ENCODE peak calls at places on chromosomes 2 and 18, in five cellular contexts. One of them, this sample, is unnamed.

GRCh38 chr18:73991570-73991969 is 156.1 kb downstream of the FBXO15 start:
- DNase-seq in A549: no peak
- DNase-seq in neural crest cell: no peak
- DNase-seq in kidney epithelial cell: no peak
- DNase-seq in thoracic aorta: no peak
- DNase-seq in this sample: no peak

GRCh38 chr18:42268186-42268725 is 313.2 kb downstream of the PIK3C3 start:
- DNase-seq in A549: no peak
- DNase-seq in neural crest cell: no peak
- DNase-seq in kidney epithelial cell: no peak
- DNase-seq in thoracic aorta: no peak
- DNase-seq in this sample: no peak

GRCh38 chr2:21022792-21023367 is 21.0 kb downstream of the APOB start:
- DNase-seq in A549: no peak
- DNase-seq in neural crest cell: no peak
- DNase-seq in kidney epithelial cell: no peak
- DNase-seq in thoracic aorta: no peak
- DNase-seq in this sample: no peak

GRCh38 chr2:78817430-78817829 is 208.1 kb upstream of the REG3G start:
- DNase-seq in A549: no peak
- DNase-seq in neural crest cell: no peak
- DNase-seq in kidney epithelial cell: no peak
- DNase-seq in thoracic aorta: no peak
- DNase-seq in this sample: no peak

GRCh38 chr2:12244070-12244469 is 472.7 kb upstream of the TRIB2 start:
- DNase-seq in A549: no peak
- DNase-seq in neural crest cell: no peak
- DNase-seq in kidney epithelial cell: peak
- DNase-seq in thoracic aorta: no peak
- DNase-seq in this sample: no peak

GRCh38 chr2:203535078-203535783 is at the start of gene RAPH1:
- DNase-seq in A549: peak
- DNase-seq in neural crest cell: peak
- DNase-seq in kidney epithelial cell: peak
- DNase-seq in thoracic aorta: peak
- DNase-seq in this sample: peak

GRCh38 chr2:127072970-127073369 is 34.0 kb downstream of the BIN1 start:
- DNase-seq in A549: no peak
- DNase-seq in neural crest cell: no peak
- DNase-seq in kidney epithelial cell: no peak
- DNase-seq in thoracic aorta: no peak
- DNase-seq in this sample: no peak

GRCh38 chr2:120686511-120687168 is 49.0 kb upstream of the GLI2 start:
- DNase-seq in A549: no peak
- DNase-seq in neural crest cell: no peak
- DNase-seq in kidney epithelial cell: no peak
- DNase-seq in thoracic aorta: no peak
- DNase-seq in this sample: no peak

GRCh38 chr18:36349552-36349951 is 52.0 kb downstream of the FHOD3 start:
- DNase-seq in A549: no peak
- DNase-seq in neural crest cell: no peak
- DNase-seq in kidney epithelial cell: peak
- DNase-seq in thoracic aorta: no peak
- DNase-seq in this sample: no peak

GRCh38 chr18:12023375-12023774 is 42.1 kb downstream of the IMPA2 start:
- DNase-seq in A549: no peak
- DNase-seq in neural crest cell: no peak
- DNase-seq in kidney epithelial cell: no peak
- DNase-seq in thoracic aorta: no peak
- DNase-seq in this sample: no peak

GRCh38 chr2:127166221-127166860 is 53.8 kb downstream of the CYP27C1 start:
- DNase-seq in A549: no peak
- DNase-seq in neural crest cell: no peak
- DNase-seq in kidney epithelial cell: no peak
- DNase-seq in thoracic aorta: no peak
- DNase-seq in this sample: no peak

GRCh38 chr2:3459185-3460015 is 59.9 kb downstream of the ADI1 start:
- DNase-seq in A549: no peak
- DNase-seq in neural crest cell: no peak
- DNase-seq in kidney epithelial cell: no peak
- DNase-seq in thoracic aorta: no peak
- DNase-seq in this sample: no peak

GRCh38 chr18:75558790-75559189 is 131.3 kb upstream of the SMIM21 start:
- DNase-seq in A549: no peak
- DNase-seq in neural crest cell: no peak
- DNase-seq in kidney epithelial cell: no peak
- DNase-seq in thoracic aorta: no peak
- DNase-seq in this sample: no peak

GRCh38 chr2:49621014-49621413 is 466.7 kb upstream of the FSHR start:
- DNase-seq in A549: no peak
- DNase-seq in neural crest cell: no peak
- DNase-seq in kidney epithelial cell: no peak
- DNase-seq in thoracic aorta: no peak
- DNase-seq in this sample: no peak

GRCh38 chr2:49616800-49617199 is 462.5 kb upstream of the FSHR start:
- DNase-seq in A549: no peak
- DNase-seq in neural crest cell: no peak
- DNase-seq in kidney epithelial cell: no peak
- DNase-seq in thoracic aorta: no peak
- DNase-seq in this sample: no peak

DNA sequence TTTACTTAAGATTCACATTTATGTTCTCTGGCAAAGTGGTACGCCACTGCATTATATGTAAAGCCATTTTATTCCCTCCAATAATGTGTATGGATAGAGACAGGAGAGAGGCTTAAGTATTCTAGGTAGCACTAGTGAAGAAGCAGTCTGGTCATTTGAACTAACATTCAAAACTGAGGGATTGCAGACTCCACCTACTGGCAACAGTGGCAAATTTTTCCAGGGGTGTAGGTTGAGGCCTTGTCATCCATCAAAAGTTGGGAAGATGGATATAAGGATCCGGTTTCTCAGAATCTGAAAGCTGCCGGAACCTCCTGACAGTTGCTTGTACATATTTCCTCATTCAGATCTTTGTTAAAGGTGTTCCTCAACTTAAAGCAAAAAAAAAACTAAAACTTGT is 465.5 kb upstream of the FSHR start:
- DNase-seq in A549: no peak
- DNase-seq in neural crest cell: no peak
- DNase-seq in kidney epithelial cell: no peak
- DNase-seq in thoracic aorta: no peak
- DNase-seq in this sample: no peak
- TF ChIP-seq CTCF in A549: no peak
- TF ChIP-seq CTCF in neural crest cell: peak
- TF ChIP-seq CTCF in kidney epithelial cell: peak
- TF ChIP-seq CTCF in thoracic aorta: no peak
- TF ChIP-seq CTCF in this sample: no peak

DNA sequence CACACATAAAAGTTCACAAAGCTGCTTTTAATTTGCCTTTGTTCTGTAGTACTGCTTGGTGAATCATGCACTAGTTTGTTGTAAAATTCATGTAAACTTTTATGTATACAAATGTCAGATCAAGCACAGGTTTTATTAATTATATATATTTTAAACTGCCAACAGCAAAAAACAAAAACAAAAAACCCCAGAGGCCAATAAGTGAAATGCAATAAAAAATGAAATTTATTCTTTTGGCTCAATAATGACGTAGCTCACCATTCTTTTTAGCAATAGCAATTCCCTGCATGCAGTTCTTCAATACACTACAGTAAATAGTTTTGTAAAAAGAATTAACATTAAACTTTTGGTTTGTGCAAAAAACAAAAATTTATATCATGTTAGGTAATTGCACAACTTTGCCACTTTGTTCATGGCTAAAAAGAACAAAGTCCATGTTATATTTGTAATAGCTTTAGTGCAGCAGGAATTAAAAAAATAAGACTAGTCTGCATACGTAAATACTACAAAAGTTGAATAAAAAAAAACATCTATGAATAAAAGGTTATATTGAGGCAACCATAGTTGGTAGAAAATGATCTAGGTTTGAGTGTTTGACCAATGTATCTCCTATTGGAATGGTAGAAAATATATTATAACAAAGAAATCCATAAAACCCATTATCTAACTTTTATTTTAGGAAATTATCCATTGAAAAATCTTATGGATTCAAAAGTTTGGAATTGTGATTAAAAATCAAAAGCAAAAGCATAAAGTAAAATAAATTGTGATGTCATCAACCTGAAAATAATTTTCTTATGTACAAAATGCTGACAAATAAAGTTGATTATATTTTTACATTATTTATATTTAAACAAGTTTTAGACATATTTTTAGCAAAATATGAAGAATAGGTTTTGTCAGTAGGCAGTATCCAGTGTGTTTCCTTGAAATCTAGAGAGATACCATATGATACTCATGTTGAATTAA is 115.6 kb downstream of the SCN3A start:
- DNase-seq in A549: no peak
- DNase-seq in neural crest cell: no peak
- DNase-seq in kidney epithelial cell: no peak
- DNase-seq in thoracic aorta: no peak
- DNase-seq in this sample: no peak
- TF ChIP-seq CTCF in A549: no peak
- TF ChIP-seq CTCF in neural crest cell: no peak
- TF ChIP-seq CTCF in kidney epithelial cell: no peak
- TF ChIP-seq CTCF in thoracic aorta: no peak
- TF ChIP-seq CTCF in this sample: no peak

GRCh38 chr2:225764346-225764745 is 364.8 kb downstream of the NYAP2 start:
- DNase-seq in A549: no peak
- DNase-seq in neural crest cell: no peak
- DNase-seq in kidney epithelial cell: no peak
- DNase-seq in thoracic aorta: no peak
- DNase-seq in this sample: no peak

GRCh38 chr2:225766431-225766830 is 366.9 kb downstream of the NYAP2 start:
- DNase-seq in A549: no peak
- DNase-seq in neural crest cell: no peak
- DNase-seq in kidney epithelial cell: no peak
- DNase-seq in thoracic aorta: no peak
- DNase-seq in this sample: no peak

GRCh38 chr2:225761396-225761795 is 361.9 kb downstream of the NYAP2 start:
- DNase-seq in A549: no peak
- DNase-seq in neural crest cell: no peak
- DNase-seq in kidney epithelial cell: no peak
- DNase-seq in thoracic aorta: no peak
- DNase-seq in this sample: no peak

GRCh38 chr2:225765845-225766244 is 366.3 kb downstream of the NYAP2 start:
- DNase-seq in A549: no peak
- DNase-seq in neural crest cell: no peak
- DNase-seq in kidney epithelial cell: no peak
- DNase-seq in thoracic aorta: no peak
- DNase-seq in this sample: no peak

DNA sequence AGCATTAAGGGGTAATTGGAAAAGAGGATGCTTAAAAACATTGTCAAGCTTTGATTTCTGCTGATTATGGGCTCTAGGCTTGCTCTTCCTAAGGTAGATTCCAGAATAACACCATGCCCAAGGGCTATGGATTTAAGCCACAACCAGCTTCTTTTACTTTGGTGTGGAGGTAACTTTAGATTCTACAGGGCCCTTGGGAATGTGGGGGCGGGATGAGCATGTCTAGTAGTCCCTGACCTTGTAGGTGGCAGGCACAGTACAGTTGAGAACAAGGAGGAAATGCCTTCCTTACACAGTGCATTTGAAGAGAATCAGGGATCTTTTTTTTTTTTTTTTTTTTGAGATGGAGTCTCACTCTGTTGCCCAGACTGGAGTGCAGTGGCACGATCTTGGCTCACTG is 364.2 kb downstream of the NYAP2 start:
- DNase-seq in A549: no peak
- DNase-seq in neural crest cell: no peak
- DNase-seq in kidney epithelial cell: no peak
- DNase-seq in thoracic aorta: no peak
- DNase-seq in this sample: no peak
- TF ChIP-seq CTCF in A549: no peak
- TF ChIP-seq CTCF in neural crest cell: no peak
- TF ChIP-seq CTCF in kidney epithelial cell: no peak
- TF ChIP-seq CTCF in thoracic aorta: no peak
- TF ChIP-seq CTCF in this sample: no peak

GRCh38 chr2:15939854-15940660 is at the start of gene MYCN:
- DNase-seq in A549: peak
- DNase-seq in neural crest cell: peak
- DNase-seq in kidney epithelial cell: no peak
- DNase-seq in thoracic aorta: no peak
- DNase-seq in this sample: no peak
- TF ChIP-seq CTCF in A549: peak
- TF ChIP-seq CTCF in neural crest cell: peak
- TF ChIP-seq CTCF in kidney epithelial cell: peak
- TF ChIP-seq CTCF in thoracic aorta: peak
- TF ChIP-seq CTCF in this sample: no peak

DNA sequence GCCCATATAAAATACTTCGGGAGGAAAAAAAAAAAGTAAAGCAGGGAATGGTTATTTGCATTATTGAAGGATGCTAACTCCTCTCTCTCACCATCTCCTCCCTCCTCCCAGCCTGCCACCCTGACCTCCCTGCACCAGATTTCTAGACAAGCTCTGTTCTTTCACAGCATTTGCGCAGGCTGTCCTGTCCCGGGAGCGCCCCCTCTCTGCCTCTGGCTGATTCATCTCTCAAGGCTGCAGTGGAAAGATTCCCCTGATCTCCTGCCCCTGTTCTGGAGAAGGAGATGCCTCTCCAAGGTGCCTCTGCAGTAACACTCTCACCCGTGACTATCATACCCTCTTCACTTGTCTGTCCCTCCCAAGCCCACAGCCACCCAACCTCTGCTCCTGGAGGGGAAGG is 38.5 kb downstream of the COL4A4 start:
- DNase-seq in A549: no peak
- DNase-seq in neural crest cell: peak
- DNase-seq in kidney epithelial cell: no peak
- DNase-seq in thoracic aorta: no peak
- DNase-seq in this sample: no peak
- TF ChIP-seq CTCF in A549: no peak
- TF ChIP-seq CTCF in neural crest cell: peak
- TF ChIP-seq CTCF in kidney epithelial cell: peak
- TF ChIP-seq CTCF in thoracic aorta: no peak
- TF ChIP-seq CTCF in this sample: no peak

DNA sequence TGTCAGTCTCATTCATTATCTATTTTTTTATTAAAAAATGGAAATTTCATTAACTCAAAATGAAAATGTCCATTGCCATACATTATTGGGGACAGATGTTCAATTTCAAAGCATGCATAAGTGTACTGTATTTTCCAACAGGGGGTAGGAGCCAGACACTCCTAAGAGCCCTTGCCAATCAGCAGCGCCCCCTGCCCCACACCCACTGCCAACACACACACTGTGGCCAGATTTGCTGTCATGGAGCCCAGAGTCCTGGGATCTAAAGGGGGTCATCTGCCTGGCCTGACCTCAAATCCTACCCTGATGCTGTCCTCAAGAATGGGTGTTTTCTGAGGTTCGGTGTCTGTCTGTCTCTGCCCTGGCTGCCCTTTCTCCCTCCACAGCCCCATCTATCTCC is 162.2 kb upstream of the TWIST2 start:
- DNase-seq in A549: no peak
- DNase-seq in neural crest cell: no peak
- DNase-seq in kidney epithelial cell: no peak
- DNase-seq in thoracic aorta: no peak
- DNase-seq in this sample: no peak
- TF ChIP-seq CTCF in A549: no peak
- TF ChIP-seq CTCF in neural crest cell: no peak
- TF ChIP-seq CTCF in kidney epithelial cell: no peak
- TF ChIP-seq CTCF in thoracic aorta: no peak
- TF ChIP-seq CTCF in this sample: no peak

GRCh38 chr2:225177098-225177497 is 134.8 kb upstream of the DOCK10 start:
- DNase-seq in A549: no peak
- DNase-seq in neural crest cell: no peak
- DNase-seq in kidney epithelial cell: peak
- DNase-seq in thoracic aorta: no peak
- DNase-seq in this sample: no peak
- TF ChIP-seq CTCF in A549: no peak
- TF ChIP-seq CTCF in neural crest cell: no peak
- TF ChIP-seq CTCF in kidney epithelial cell: no peak
- TF ChIP-seq CTCF in thoracic aorta: no peak
- TF ChIP-seq CTCF in this sample: no peak